ENCODE peak calls at places on chromosome 3, in five cellular contexts. One of them, this sample, is unnamed.

GRCh38 chr3:162538906-162539305 is 1042.3 kb downstream of the OTOL1 start:
- DNase-seq in heart right ventricle: no peak
- DNase-seq in NB4: no peak
- DNase-seq in cardiac fibroblast: no peak
- DNase-seq in lung: no peak
- DNase-seq in this sample: no peak

GRCh38 chr3:159586587-159587202 is 401.9 kb upstream of the IL12A start:
- DNase-seq in heart right ventricle: no peak
- DNase-seq in NB4: peak
- DNase-seq in cardiac fibroblast: peak
- DNase-seq in lung: no peak
- DNase-seq in this sample: no peak

GRCh38 chr3:7915356-7915755 is 586.3 kb upstream of the LMCD1 start:
- DNase-seq in heart right ventricle: no peak
- DNase-seq in NB4: no peak
- DNase-seq in cardiac fibroblast: no peak
- DNase-seq in lung: no peak
- DNase-seq in this sample: no peak

GRCh38 chr3:136266468-136266867 is 16.3 kb downstream of the PCCB start:
- DNase-seq in heart right ventricle: no peak
- DNase-seq in NB4: no peak
- DNase-seq in cardiac fibroblast: peak
- DNase-seq in lung: no peak
- DNase-seq in this sample: no peak

GRCh38 chr3:197837282-197837681 is 46.2 kb downstream of the LRCH3 start:
- DNase-seq in heart right ventricle: no peak
- DNase-seq in NB4: no peak
- DNase-seq in cardiac fibroblast: no peak
- DNase-seq in lung: no peak
- DNase-seq in this sample: no peak

GRCh38 chr3:29373016-29373690 is 92.3 kb downstream of the RBMS3 start:
- DNase-seq in heart right ventricle: no peak
- DNase-seq in NB4: no peak
- DNase-seq in cardiac fibroblast: peak
- DNase-seq in lung: no peak
- DNase-seq in this sample: no peak

GRCh38 chr3:194439915-194440550 is 41.0 kb upstream of the GP5 start:
- DNase-seq in heart right ventricle: no peak
- DNase-seq in NB4: no peak
- DNase-seq in cardiac fibroblast: no peak
- DNase-seq in lung: no peak
- DNase-seq in this sample: no peak

GRCh38 chr3:195160908-195161434 is 110.0 kb downstream of the XXYLT1 start:
- DNase-seq in heart right ventricle: no peak
- DNase-seq in NB4: no peak
- DNase-seq in cardiac fibroblast: no peak
- DNase-seq in lung: no peak
- DNase-seq in this sample: no peak

GRCh38 chr3:142595951-142596725 is at the start of gene PLS1:
- DNase-seq in heart right ventricle: peak
- DNase-seq in NB4: peak
- DNase-seq in cardiac fibroblast: peak
- DNase-seq in lung: peak
- DNase-seq in this sample: peak

GRCh38 chr3:43287514-43287913 is 1.2 kb downstream of the SNRK start:
- DNase-seq in heart right ventricle: no peak
- DNase-seq in NB4: peak
- DNase-seq in cardiac fibroblast: peak
- DNase-seq in lung: no peak
- DNase-seq in this sample: no peak

GRCh38 chr3:120524171-120524923 is 71.8 kb upstream of the NDUFB4 start:
- DNase-seq in heart right ventricle: no peak
- DNase-seq in NB4: no peak
- DNase-seq in cardiac fibroblast: peak
- DNase-seq in lung: no peak
- DNase-seq in this sample: no peak

GRCh38 chr3:42667523-42668402 is 14.3 kb downstream of the ZBTB47 start:
- DNase-seq in heart right ventricle: no peak
- DNase-seq in NB4: no peak
- DNase-seq in cardiac fibroblast: no peak
- DNase-seq in lung: no peak
- DNase-seq in this sample: no peak

GRCh38 chr3:47113669-47114365 is 50.1 kb downstream of the SETD2 start:
- DNase-seq in heart right ventricle: no peak
- DNase-seq in NB4: peak
- DNase-seq in cardiac fibroblast: peak
- DNase-seq in lung: no peak
- DNase-seq in this sample: no peak

GRCh38 chr3:70702132-70702531 is 389.7 kb upstream of the MDFIC2 start:
- DNase-seq in heart right ventricle: no peak
- DNase-seq in NB4: no peak
- DNase-seq in cardiac fibroblast: peak
- DNase-seq in lung: no peak
- DNase-seq in this sample: no peak

GRCh38 chr3:32226875-32227500 is 11.5 kb upstream of the CMTM8 start:
- DNase-seq in heart right ventricle: no peak
- DNase-seq in NB4: no peak
- DNase-seq in cardiac fibroblast: peak
- DNase-seq in lung: no peak
- DNase-seq in this sample: no peak

GRCh38 chr3:5212625-5213573 is 25.4 kb downstream of the EDEM1 start:
- DNase-seq in heart right ventricle: no peak
- DNase-seq in NB4: no peak
- DNase-seq in cardiac fibroblast: no peak
- DNase-seq in lung: no peak
- DNase-seq in this sample: no peak

GRCh38 chr3:109731639-109732473 is 394.5 kb upstream of the DPPA4 start:
- DNase-seq in heart right ventricle: peak
- DNase-seq in NB4: peak
- DNase-seq in cardiac fibroblast: peak
- DNase-seq in lung: peak
- DNase-seq in this sample: no peak

GRCh38 chr3:13533823-13534435 is 15.0 kb upstream of the FBLN2 start:
- DNase-seq in heart right ventricle: no peak
- DNase-seq in NB4: no peak
- DNase-seq in cardiac fibroblast: no peak
- DNase-seq in lung: no peak
- DNase-seq in this sample: no peak

GRCh38 chr3:42682301-42683070 is 2.9 kb upstream of the KLHL40 start:
- DNase-seq in heart right ventricle: no peak
- DNase-seq in NB4: no peak
- DNase-seq in cardiac fibroblast: no peak
- DNase-seq in lung: no peak
- DNase-seq in this sample: no peak

GRCh38 chr3:94525039-94525438 is 462.2 kb downstream of the NSUN3 start:
- DNase-seq in heart right ventricle: peak
- DNase-seq in NB4: no peak
- DNase-seq in cardiac fibroblast: peak
- DNase-seq in lung: no peak
- DNase-seq in this sample: no peak

GRCh38 chr3:154464440-154465148 is 34.6 kb upstream of the GPR149 start:
- DNase-seq in heart right ventricle: no peak
- DNase-seq in NB4: no peak
- DNase-seq in cardiac fibroblast: no peak
- DNase-seq in lung: no peak
- DNase-seq in this sample: no peak

GRCh38 chr3:10707089-10707983 is 108.7 kb upstream of the SLC6A11 start:
- DNase-seq in heart right ventricle: no peak
- DNase-seq in NB4: no peak
- DNase-seq in cardiac fibroblast: no peak
- DNase-seq in lung: no peak
- DNase-seq in this sample: no peak
- H3K4me3 ChIP-seq in heart right ventricle: peak
- H3K4me3 ChIP-seq in NB4: no peak
- H3K4me3 ChIP-seq in cardiac fibroblast: no peak
- H3K4me3 ChIP-seq in lung: no peak
- H3K4me3 ChIP-seq in this sample: no peak

GRCh38 chr3:63979093-63979492 is 44.2 kb downstream of the PSMD6 start:
- DNase-seq in heart right ventricle: no peak
- DNase-seq in NB4: no peak
- DNase-seq in cardiac fibroblast: peak
- DNase-seq in lung: no peak
- DNase-seq in this sample: no peak
- TF ChIP-seq CTCF in heart right ventricle: no peak
- TF ChIP-seq CTCF in NB4: no peak
- TF ChIP-seq CTCF in cardiac fibroblast: no peak
- TF ChIP-seq CTCF in lung: no peak
- TF ChIP-seq CTCF in this sample: no peak

GRCh38 chr3:186691676-186692075 is 25.5 kb upstream of the KNG1 start:
- DNase-seq in heart right ventricle: no peak
- DNase-seq in NB4: no peak
- DNase-seq in cardiac fibroblast: no peak
- DNase-seq in lung: no peak
- DNase-seq in this sample: no peak

GRCh38 chr3:186682734-186683133 is 16.9 kb downstream of the HRG start:
- DNase-seq in heart right ventricle: no peak
- DNase-seq in NB4: no peak
- DNase-seq in cardiac fibroblast: no peak
- DNase-seq in lung: no peak
- DNase-seq in this sample: no peak

GRCh38 chr3:186683996-186684395 is 18.2 kb downstream of the HRG start:
- DNase-seq in heart right ventricle: no peak
- DNase-seq in NB4: no peak
- DNase-seq in cardiac fibroblast: no peak
- DNase-seq in lung: no peak
- DNase-seq in this sample: no peak

GRCh38 chr3:186687120-186687651 is 21.4 kb downstream of the HRG start:
- DNase-seq in heart right ventricle: no peak
- DNase-seq in NB4: no peak
- DNase-seq in cardiac fibroblast: no peak
- DNase-seq in lung: no peak
- DNase-seq in this sample: no peak
- H3K4me3 ChIP-seq in heart right ventricle: no peak
- H3K4me3 ChIP-seq in NB4: no peak
- H3K4me3 ChIP-seq in cardiac fibroblast: no peak
- H3K4me3 ChIP-seq in lung: no peak
- H3K4me3 ChIP-seq in this sample: no peak

DNA sequence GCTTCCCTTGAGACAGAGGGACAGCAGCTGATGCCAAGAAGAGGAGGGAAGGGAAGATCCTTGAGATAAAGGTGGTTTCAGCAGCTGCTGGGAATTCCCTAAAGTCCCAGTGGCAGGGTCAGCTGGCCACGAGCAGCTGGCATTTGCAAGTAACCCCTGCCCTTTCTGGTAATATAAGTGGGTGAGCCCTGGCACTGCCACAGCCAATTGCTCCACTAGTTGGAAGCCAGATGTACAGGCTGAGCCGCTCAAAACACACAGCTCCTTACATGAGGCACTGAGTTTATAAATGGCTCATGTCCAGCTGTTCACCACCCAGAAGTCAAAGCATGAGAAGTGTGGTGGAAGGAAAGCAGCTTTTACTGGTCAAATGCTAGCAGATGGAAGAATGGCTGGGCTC is 35.4 kb downstream of the PRR20G start:
- DNase-seq in heart right ventricle: no peak
- DNase-seq in NB4: no peak
- DNase-seq in cardiac fibroblast: no peak
- DNase-seq in lung: no peak
- DNase-seq in this sample: no peak
- TF ChIP-seq CTCF in heart right ventricle: no peak
- TF ChIP-seq CTCF in NB4: no peak
- TF ChIP-seq CTCF in cardiac fibroblast: no peak
- TF ChIP-seq CTCF in lung: no peak
- TF ChIP-seq CTCF in this sample: no peak

GRCh38 chr3:185215873-185216586 is 37.8 kb downstream of the EHHADH start:
- DNase-seq in heart right ventricle: no peak
- DNase-seq in NB4: peak
- DNase-seq in cardiac fibroblast: peak
- DNase-seq in lung: no peak
- DNase-seq in this sample: no peak
- H3K4me3 ChIP-seq in heart right ventricle: peak
- H3K4me3 ChIP-seq in NB4: no peak
- H3K4me3 ChIP-seq in cardiac fibroblast: peak
- H3K4me3 ChIP-seq in lung: no peak
- H3K4me3 ChIP-seq in this sample: no peak

GRCh38 chr3:86653801-86654200 is 337.1 kb downstream of the VGLL3 start:
- DNase-seq in heart right ventricle: no peak
- DNase-seq in NB4: no peak
- DNase-seq in cardiac fibroblast: no peak
- DNase-seq in lung: no peak
- DNase-seq in this sample: no peak
- TF ChIP-seq CTCF in heart right ventricle: no peak
- TF ChIP-seq CTCF in NB4: no peak
- TF ChIP-seq CTCF in cardiac fibroblast: no peak
- TF ChIP-seq CTCF in lung: no peak
- TF ChIP-seq CTCF in this sample: no peak

DNA sequence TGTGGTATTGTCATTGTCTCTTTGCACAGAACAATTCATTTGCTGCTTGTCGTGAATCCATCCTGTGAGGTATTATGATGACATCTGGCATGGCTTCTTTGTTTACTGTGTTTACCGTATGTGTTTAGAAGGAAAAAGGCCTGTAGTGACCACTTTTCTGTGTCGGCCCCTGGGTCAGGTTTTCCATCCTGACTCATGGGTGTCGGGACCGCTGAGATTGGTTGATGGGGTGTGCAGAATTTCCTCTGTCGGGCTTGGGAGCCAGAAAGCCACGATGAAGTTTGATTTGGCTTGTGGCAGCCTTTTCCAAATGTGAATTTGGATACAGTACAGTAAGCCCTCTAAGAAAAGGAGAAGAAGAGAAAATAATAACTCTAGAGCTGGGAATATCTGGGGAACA is 113.5 kb downstream of the FNDC3B start:
- DNase-seq in heart right ventricle: peak
- DNase-seq in NB4: no peak
- DNase-seq in cardiac fibroblast: peak
- DNase-seq in lung: no peak
- DNase-seq in this sample: no peak
- H3K4me3 ChIP-seq in heart right ventricle: peak
- H3K4me3 ChIP-seq in NB4: no peak
- H3K4me3 ChIP-seq in cardiac fibroblast: peak
- H3K4me3 ChIP-seq in lung: no peak
- H3K4me3 ChIP-seq in this sample: no peak

DNA sequence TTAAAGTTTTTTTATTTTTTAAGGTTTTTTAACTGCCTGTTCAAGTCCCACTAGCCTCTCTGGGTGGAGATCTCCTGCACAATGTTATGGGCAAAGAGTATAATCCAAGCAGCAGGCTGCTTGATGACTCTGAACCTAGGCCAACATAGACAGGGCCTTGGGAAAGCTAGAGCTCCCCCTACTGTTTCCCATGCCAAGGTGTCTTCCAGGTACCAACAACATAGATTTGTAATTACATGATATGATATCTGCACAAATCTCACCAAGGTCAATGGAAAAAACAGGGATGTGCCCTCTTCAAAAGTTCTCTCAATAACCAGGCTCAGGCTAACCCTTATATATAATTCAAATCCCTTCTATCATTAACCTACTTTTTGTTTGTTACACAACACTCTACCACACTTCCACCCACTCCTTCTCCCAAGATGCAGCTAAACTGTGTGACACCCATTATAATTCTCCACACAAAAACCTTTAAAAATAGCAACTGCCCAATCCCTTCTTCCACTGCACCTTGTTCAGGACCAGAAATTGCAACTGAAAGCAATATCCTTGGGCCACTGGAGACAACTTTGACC is 43.8 kb downstream of the RBM15B start:
- DNase-seq in heart right ventricle: peak
- DNase-seq in NB4: peak
- DNase-seq in cardiac fibroblast: peak
- DNase-seq in lung: peak
- DNase-seq in this sample: no peak
- TF ChIP-seq CTCF in heart right ventricle: peak
- TF ChIP-seq CTCF in NB4: peak
- TF ChIP-seq CTCF in cardiac fibroblast: peak
- TF ChIP-seq CTCF in lung: peak
- TF ChIP-seq CTCF in this sample: peak

GRCh38 chr3:48240000-48240710 is 749 bp upstream of the ZNF589 start:
- DNase-seq in heart right ventricle: no peak
- DNase-seq in NB4: no peak
- DNase-seq in cardiac fibroblast: no peak
- DNase-seq in lung: no peak
- DNase-seq in this sample: no peak
- H3K4me3 ChIP-seq in heart right ventricle: peak
- H3K4me3 ChIP-seq in NB4: peak
- H3K4me3 ChIP-seq in cardiac fibroblast: peak
- H3K4me3 ChIP-seq in lung: no peak
- H3K4me3 ChIP-seq in this sample: no peak